ENCODE peak calls at places on chromosomes 12 and 14, in four cellular contexts. F is HCT116, R is K562, Q is HepG2. Y is an unnamed sample.

GRCh38 chr14:63663428-63664142 is 21.9 kb upstream of the WDR89 start:
- DNase-seq in R (no peak), Q (peak), F (no peak), Y (no peak)

GRCh38 chr14:77024171-77024627 is 4.3 kb downstream of the IRF2BPL start:
- DNase-seq in Q (peak), F (no peak), R (peak), Y (no peak)

GRCh38 chr12:32688786-32689185 is 9.7 kb downstream of the DNM1L start:
- DNase-seq in Q (no peak), F (no peak), R (no peak), Y (no peak)

GRCh38 chr12:27332407-27333310 is at the start of gene BMAL2:
- DNase-seq in Q (peak), F (no peak), R (peak), Y (no peak)

GRCh38 chr12:68497702-68498101 is 113.0 kb upstream of the RAP1B start:
- DNase-seq in R (no peak), Q (no peak), F (peak), Y (no peak)

GRCh38 chr12:113276306-113276705 is 55.0 kb downstream of the TPCN1 start:
- DNase-seq in R (no peak), Q (no peak), F (no peak), Y (no peak)

GRCh38 chr12:42475055-42475454 is 114.5 kb downstream of the PRICKLE1 start:
- DNase-seq in R (no peak), Q (no peak), F (no peak), Y (no peak)

GRCh38 chr12:77220586-77220985 is 155.2 kb upstream of the E2F7 start:
- DNase-seq in F (no peak), R (no peak), Q (no peak), Y (no peak)

GRCh38 chr12:109963330-109963729 is 32.8 kb downstream of the GIT2 start:
- DNase-seq in F (no peak), Q (no peak), R (no peak), Y (no peak)

GRCh38 chr14:92768795-92769194 is 20.4 kb upstream of the LGMN start:
- DNase-seq in F (no peak), R (no peak), Q (no peak), Y (no peak)

GRCh38 chr12:2783936-2784600 is 10.7 kb upstream of the FKBP4 start:
- DNase-seq in R (peak), F (peak), Q (peak), Y (peak)

GRCh38 chr14:78232666-78233065 is 62.5 kb downstream of the NRXN3 start:
- DNase-seq in Q (no peak), R (no peak), F (no peak), Y (no peak)

GRCh38 chr14:68576496-68577244 is 216.2 kb downstream of the ZFP36L1 start:
- DNase-seq in F (peak), Q (peak), R (peak), Y (no peak)

GRCh38 chr12:53279888-53280498 is 11.9 kb downstream of the ESPL1 start:
- DNase-seq in R (no peak), Q (no peak), F (no peak), Y (no peak)

GRCh38 chr12:1284611-1285010 is 293.6 kb downstream of the ERC1 start:
- DNase-seq in Q (no peak), R (no peak), F (no peak), Y (no peak)

GRCh38 chr14:70801836-70802235 is 7.5 kb downstream of the MAP3K9 start:
- DNase-seq in F (no peak), Q (no peak), R (no peak), Y (no peak)

GRCh38 chr12:106672308-106673085 is 89.7 kb downstream of the RFX4 start:
- DNase-seq in F (no peak), Q (no peak), R (no peak), Y (no peak)

GRCh38 chr12:1922075-1922709 is 3.7 kb upstream of the CACNA2D4 start:
- DNase-seq in F (no peak), Q (no peak), R (no peak), Y (no peak)

GRCh38 chr14:37172024-37172869 is at the start of gene SLC25A21:
- DNase-seq in Q (peak), F (peak), R (peak), Y (peak)

GRCh38 chr14:85675957-85676356 is 146.0 kb downstream of the FLRT2 start:
- DNase-seq in F (no peak), Q (no peak), R (no peak), Y (no peak)

GRCh38 chr12:121295746-121296617 is 527 bp downstream of the CAMKK2 start:
- DNase-seq in Q (peak), R (peak), F (no peak), Y (no peak)

GRCh38 chr14:74574706-74575105 is 37.3 kb downstream of the LTBP2 start:
- DNase-seq in R (no peak), F (no peak), Q (no peak), Y (no peak)

DNA sequence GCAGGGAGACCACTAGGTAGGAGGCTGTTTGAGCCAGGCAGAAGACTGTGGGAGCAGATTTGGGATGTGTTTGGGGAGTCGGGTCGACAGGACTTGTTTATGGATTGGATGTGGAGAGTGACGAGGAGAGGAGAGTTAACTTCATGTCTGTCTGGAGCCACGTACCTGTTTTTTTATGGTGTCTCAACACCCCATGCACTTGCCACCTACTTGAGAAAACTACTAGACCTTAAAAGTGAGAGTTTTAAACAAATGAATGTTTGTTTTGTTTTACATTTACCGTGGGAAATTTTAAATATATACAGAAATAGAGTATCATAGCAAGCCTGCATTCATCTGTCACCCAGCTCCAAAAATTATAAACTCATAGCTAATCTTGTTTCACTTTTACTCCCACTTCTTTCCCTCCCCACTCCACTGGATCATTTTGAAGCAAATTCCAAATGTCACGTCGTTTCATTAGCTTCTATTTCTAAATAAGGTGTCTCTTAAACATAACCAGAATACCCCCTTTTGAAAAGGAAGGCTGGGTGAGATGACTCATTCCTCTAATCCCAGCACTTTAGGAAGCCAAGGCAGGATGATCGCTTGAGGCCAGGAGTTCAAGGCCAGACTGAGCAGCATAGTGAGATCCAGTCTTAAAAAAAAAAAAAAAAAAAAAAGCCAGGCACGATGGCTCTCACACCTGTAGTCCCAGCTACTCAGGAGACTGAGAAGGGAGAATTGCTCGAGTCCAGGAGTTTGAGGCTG is 136.2 kb downstream of the ANO6 start:
- DNase-seq in Q (peak), R (no peak), F (no peak), Y (no peak)
- TF ChIP-seq POLR2AphosphoS5 in Q (no peak), R (no peak), F (no peak), Y (no peak)

GRCh38 chr14:98728024-98728423 is 544.0 kb downstream of the BCL11B start:
- DNase-seq in Q (no peak), F (no peak), R (no peak), Y (no peak)
- TF ChIP-seq TCF7L2 in Q (no peak), F (no peak), R (no peak), Y (no peak)

DNA sequence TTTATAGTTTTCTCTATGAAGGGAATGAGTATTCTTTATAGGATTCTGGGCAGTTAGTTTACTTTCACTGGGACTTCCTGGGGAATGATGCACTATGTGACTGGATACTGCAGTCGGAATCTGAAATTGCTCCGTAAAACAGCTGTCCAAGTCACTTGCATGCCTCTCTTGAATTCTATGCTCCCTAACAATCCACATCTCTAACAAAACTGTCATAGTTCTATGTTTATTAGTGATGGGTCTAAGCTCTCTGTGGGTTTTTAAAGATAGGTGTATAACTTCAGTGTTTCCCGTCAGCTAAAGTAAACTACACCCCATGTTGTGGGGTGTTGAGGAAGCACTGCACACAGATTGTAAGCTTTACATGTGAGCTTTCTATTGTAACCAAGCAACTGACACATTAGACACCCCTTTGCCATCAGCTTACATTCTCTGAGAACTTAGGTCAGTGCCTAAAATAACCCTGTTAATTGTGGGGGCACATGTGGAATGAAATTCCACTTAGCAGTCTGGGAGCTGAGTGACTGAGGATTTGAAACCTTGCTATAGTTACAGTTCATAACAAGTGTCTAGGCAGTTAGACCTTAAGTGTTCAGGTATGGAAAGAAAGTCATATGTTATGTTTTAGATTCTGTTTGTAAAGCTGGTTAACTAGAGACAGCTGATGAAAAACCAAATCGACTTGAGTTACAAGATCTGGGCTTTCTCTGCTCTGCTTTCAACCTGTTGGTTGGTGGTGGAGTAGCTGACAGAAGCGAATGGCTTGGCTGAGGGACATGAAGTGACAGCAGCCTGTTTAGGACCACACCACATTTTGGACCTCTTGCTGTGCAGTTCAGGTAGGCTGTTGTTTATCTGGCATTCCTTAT is 165.7 kb downstream of the AKAP6 start:
- DNase-seq in R (no peak), Q (no peak), F (no peak), Y (no peak)
- TF ChIP-seq POLR2AphosphoS5 in R (no peak), Q (no peak), F (no peak), Y (no peak)

GRCh38 chr14:32080001-32080510 is 3.0 kb downstream of the ARHGAP5 start:
- DNase-seq in R (no peak), Q (no peak), F (no peak), Y (no peak)

GRCh38 chr14:32077081-32078029 is at the start of gene ARHGAP5:
- DNase-seq in Q (peak), F (no peak), R (no peak), Y (no peak)

GRCh38 chr14:32078794-32079663 is 1.9 kb downstream of the ARHGAP5 start:
- DNase-seq in F (peak), R (no peak), Q (peak), Y (no peak)

GRCh38 chr14:32076278-32077080 is 625 bp upstream of the ARHGAP5 start:
- DNase-seq in R (peak), F (peak), Q (peak), Y (peak)

GRCh38 chr14:32078030-32078793 is 1.1 kb downstream of the ARHGAP5 start:
- DNase-seq in F (no peak), R (peak), Q (peak), Y (no peak)
- TF ChIP-seq TCF7L2 in F (no peak), R (no peak), Q (no peak), Y (no peak)

GRCh38 chr12:11773889-11774677 is 124.6 kb downstream of the ETV6 start:
- DNase-seq in F (no peak), Q (no peak), R (no peak), Y (no peak)
- TF ChIP-seq POLR2AphosphoS5 in F (no peak), Q (no peak), R (no peak), Y (no peak)

DNA sequence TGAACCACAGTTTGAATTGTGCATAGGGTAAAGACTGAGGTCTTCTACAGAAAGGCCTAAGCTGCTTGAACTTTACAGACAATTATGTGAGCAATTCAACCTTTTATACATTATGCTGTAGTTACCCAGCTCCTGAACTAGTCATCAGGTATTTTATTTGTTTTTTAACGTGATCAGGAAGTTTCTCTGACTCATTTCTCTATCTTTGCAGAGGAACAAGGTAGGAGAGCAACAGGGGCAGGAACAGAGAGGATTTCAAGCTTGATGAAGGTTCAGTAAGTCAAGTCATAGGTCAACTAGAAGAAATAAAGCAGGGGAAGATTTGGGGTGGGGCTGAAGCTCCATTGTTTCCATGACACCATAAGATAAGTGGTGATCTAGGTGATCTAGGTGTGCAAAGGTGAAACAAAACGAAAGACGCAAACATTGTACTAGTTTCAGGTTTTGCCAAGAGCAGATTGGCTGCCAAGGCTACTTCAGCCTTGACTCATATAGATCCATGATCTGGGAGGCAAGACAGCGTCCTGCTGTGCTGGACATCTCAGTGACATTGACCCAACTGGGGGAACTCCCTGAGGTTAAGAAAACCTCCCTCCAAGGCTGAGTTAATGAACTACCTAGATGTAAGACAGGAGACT is 198.1 kb downstream of the DAD1 start:
- DNase-seq in R (no peak), Q (peak), F (no peak), Y (no peak)
- TF ChIP-seq TCF7L2 in R (no peak), Q (no peak), F (no peak), Y (no peak)

Y was measured in Panc1.